ENCODE peak calls at places on chromosomes 16 and 17, in eight cellular contexts. P, G, B, L, Q, O, M and F are unnamed samples.

GRCh38 chr16:86462334-86463084 is 47.8 kb upstream of the FOXF1 start:
- DNase-seq in P (no peak), G (no peak), B (peak), L (no peak), Q (no peak), O (no peak), M (no peak), F (no peak)

GRCh38 chr17:44321246-44322120 is 3.1 kb downstream of the SLC25A39 start:
- DNase-seq in P (no peak), G (no peak), B (no peak), L (no peak), Q (no peak), O (no peak), M (no peak), F (no peak)

GRCh38 chr17:67362173-67362572 is 4.2 kb downstream of the PSMD12 start:
- DNase-seq in P (no peak), G (no peak), B (no peak), L (no peak), Q (no peak), O (no peak), M (no peak), F (no peak)

GRCh38 chr16:54538241-54538640 is 251.7 kb upstream of the IRX3 start:
- DNase-seq in P (peak), G (no peak), B (peak), L (no peak), Q (no peak), O (no peak), M (no peak), F (no peak)

GRCh38 chr16:9976641-9977040 is 205.6 kb downstream of the GRIN2A start:
- DNase-seq in P (no peak), G (no peak), B (no peak), L (no peak), Q (no peak), O (no peak), M (no peak), F (no peak)

GRCh38 chr16:4376126-4376819 is 4.6 kb downstream of the VASN start:
- DNase-seq in P (no peak), G (no peak), B (peak), L (no peak), Q (peak), O (peak), M (peak), F (no peak)

GRCh38 chr16:48535831-48536599 is 74.0 kb downstream of the N4BP1 start:
- DNase-seq in P (no peak), G (no peak), B (peak), L (no peak), Q (no peak), O (no peak), M (no peak), F (no peak)

GRCh38 chr17:15431766-15432165 is 35.7 kb downstream of the CDRT4 start:
- DNase-seq in P (no peak), G (no peak), B (no peak), L (no peak), Q (no peak), O (no peak), M (no peak), F (no peak)

GRCh38 chr16:30184430-30185140 is 1.2 kb downstream of the CORO1A start:
- DNase-seq in P (no peak), G (no peak), B (no peak), L (peak), Q (no peak), O (no peak), M (no peak), F (no peak)

GRCh38 chr16:14497245-14498082 is 132.6 kb downstream of the PARN start:
- DNase-seq in P (no peak), G (no peak), B (no peak), L (no peak), Q (no peak), O (no peak), M (no peak), F (no peak)

GRCh38 chr17:50097455-50097854 is 2.3 kb downstream of the PDK2 start:
- DNase-seq in P (no peak), G (no peak), B (no peak), L (no peak), Q (no peak), O (no peak), M (no peak), F (no peak)

GRCh38 chr16:84765606-84766580 is 53.9 kb upstream of the CRISPLD2 start:
- DNase-seq in P (no peak), G (no peak), B (no peak), L (no peak), Q (no peak), O (no peak), M (no peak), F (no peak)

GRCh38 chr17:79192503-79193500 is 118.2 kb downstream of the ENGASE start:
- DNase-seq in P (no peak), G (peak), B (peak), L (no peak), Q (peak), O (no peak), M (no peak), F (no peak)

GRCh38 chr17:49016775-49017463 is 19.7 kb downstream of the IGF2BP1 start:
- DNase-seq in P (no peak), G (no peak), B (peak), L (no peak), Q (peak), O (no peak), M (no peak), F (peak)

GRCh38 chr16:9123871-9124270 is 32.4 kb downstream of the HAPSTR1 start:
- DNase-seq in P (no peak), G (no peak), B (peak), L (no peak), Q (peak), O (no peak), M (no peak), F (peak)

GRCh38 chr17:17810374-17811248 is 26.2 kb downstream of the SREBF1 start:
- DNase-seq in P (no peak), G (no peak), B (peak), L (no peak), Q (no peak), O (peak), M (no peak), F (peak)

GRCh38 chr16:17468611-17469010 is 2.1 kb downstream of the XYLT1 start:
- DNase-seq in P (no peak), G (no peak), B (no peak), L (no peak), Q (no peak), O (no peak), M (no peak), F (no peak)

GRCh38 chr16:81797443-81797842 is 18.4 kb downstream of the PLCG2 start:
- DNase-seq in P (no peak), G (no peak), B (no peak), L (no peak), Q (no peak), O (no peak), M (no peak), F (no peak)

GRCh38 chr17:47204722-47205418 is 4.3 kb upstream of the MYL4 start:
- DNase-seq in P (no peak), G (no peak), B (peak), L (no peak), Q (no peak), O (peak), M (no peak), F (no peak)

GRCh38 chr17:67401598-67402504 is 24.8 kb downstream of the PITPNC1 start:
- DNase-seq in P (no peak), G (peak), B (no peak), L (no peak), Q (no peak), O (no peak), M (no peak), F (no peak)

GRCh38 chr16:19837331-19837943 is 47.2 kb downstream of the GPRC5B start:
- DNase-seq in P (no peak), G (no peak), B (no peak), L (no peak), Q (no peak), O (no peak), M (no peak), F (no peak)